ENCODE peak calls at places on chromosomes 3 and 15, in four cellular contexts. I is progenitor cell of endocrine pancreas, Q is Calu3, R is A549. V is an unnamed sample.

GRCh38 chr15:57418640-57419039 is 42.3 kb downstream of the CGNL1 start:
- DNase-seq in I (no peak), Q (no peak), R (no peak), V (no peak)

GRCh38 chr3:50126287-50127211 is 28.6 kb upstream of the SEMA3F start:
- DNase-seq in I (no peak), Q (no peak), R (peak), V (peak)

GRCh38 chr3:129651316-129652202 is 45.1 kb upstream of the PLXND1 start:
- DNase-seq in I (no peak), Q (peak), R (peak), V (peak)

GRCh38 chr15:80495406-80495942 is 91.3 kb downstream of the ARNT2 start:
- DNase-seq in I (no peak), Q (no peak), R (no peak), V (no peak)

GRCh38 chr3:89139901-89140300 is 32.5 kb downstream of the EPHA3 start:
- DNase-seq in I (no peak), Q (no peak), R (no peak), V (no peak)

GRCh38 chr3:8970971-8971589 is 7.8 kb upstream of the RAD18 start:
- DNase-seq in I (peak), Q (peak), R (peak), V (peak)

GRCh38 chr15:101127503-101128076 is 124.3 kb downstream of the CHSY1 start:
- DNase-seq in I (no peak), Q (peak), R (no peak), V (peak)

GRCh38 chr15:61685971-61686370 is 374.3 kb downstream of the VPS13C start:
- DNase-seq in I (no peak), Q (no peak), R (no peak), V (no peak)

GRCh38 chr3:57654214-57654613 is 38.7 kb downstream of the DENND6A start:
- DNase-seq in I (no peak), Q (no peak), R (no peak), V (no peak)

GRCh38 chr3:159855599-159856495 is 132.8 kb upstream of the IL12A start:
- DNase-seq in I (no peak), Q (no peak), R (no peak), V (peak)

GRCh38 chr3:126482503-126483255 is 7.0 kb upstream of the ZXDC start:
- DNase-seq in I (no peak), Q (no peak), R (no peak), V (no peak)

GRCh38 chr3:38544926-38545325 is 48.8 kb downstream of the EXOG start:
- DNase-seq in I (no peak), Q (no peak), R (no peak), V (no peak)

GRCh38 chr15:39549912-39550311 is 31.0 kb upstream of the THBS1 start:
- DNase-seq in I (no peak), Q (no peak), R (no peak), V (no peak)

GRCh38 chr3:49015765-49016164 is 2.6 kb downstream of the DALRD3 start:
- DNase-seq in I (no peak), Q (no peak), R (no peak), V (no peak)

GRCh38 chr3:49012441-49013017 is 5.3 kb downstream of the WDR6 start:
- DNase-seq in I (no peak), Q (no peak), R (no peak), V (no peak)

GRCh38 chr3:49013113-49013737 is 5.2 kb downstream of the DALRD3 start:
- DNase-seq in I (no peak), Q (no peak), R (no peak), V (no peak)

GRCh38 chr3:49015072-49015471 is 3.3 kb downstream of the DALRD3 start:
- DNase-seq in I (no peak), Q (no peak), R (no peak), V (no peak)

GRCh38 chr3:49013738-49014660 is 4.4 kb downstream of the DALRD3 start:
- DNase-seq in I (peak), Q (peak), R (peak), V (peak)
- TF ChIP-seq CTCF in I (peak), Q (peak), R (peak), V (peak)

GRCh38 chr3:5787863-5788488 is 600.5 kb downstream of the EDEM1 start:
- DNase-seq in I (no peak), Q (peak), R (no peak), V (no peak)
- TF ChIP-seq CTCF in I (peak), Q (no peak), R (peak), V (no peak)

DNA sequence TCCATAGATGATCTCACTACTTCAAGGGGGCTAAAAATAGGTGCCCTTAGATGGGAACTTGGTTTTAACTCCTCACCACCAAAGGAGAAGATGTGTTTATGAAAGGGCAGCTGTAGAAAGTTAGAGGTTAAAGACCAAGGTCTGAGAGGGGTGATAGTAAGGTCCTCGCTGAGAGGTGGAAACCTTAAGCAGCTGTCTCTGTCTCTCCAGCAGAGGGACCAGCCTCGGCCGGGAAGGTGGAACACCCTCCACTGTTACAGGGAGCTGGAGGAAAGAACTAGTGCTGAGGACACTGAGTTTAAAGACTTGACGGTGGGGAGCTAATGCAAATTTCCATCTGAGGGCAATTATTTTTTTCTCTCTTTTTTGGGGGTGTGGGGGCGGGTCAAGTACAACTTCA is 8.9 kb upstream of the RLBP1 start:
- DNase-seq in I (no peak), Q (no peak), R (no peak), V (no peak)
- TF ChIP-seq CTCF in I (no peak), Q (no peak), R (no peak), V (peak)

DNA sequence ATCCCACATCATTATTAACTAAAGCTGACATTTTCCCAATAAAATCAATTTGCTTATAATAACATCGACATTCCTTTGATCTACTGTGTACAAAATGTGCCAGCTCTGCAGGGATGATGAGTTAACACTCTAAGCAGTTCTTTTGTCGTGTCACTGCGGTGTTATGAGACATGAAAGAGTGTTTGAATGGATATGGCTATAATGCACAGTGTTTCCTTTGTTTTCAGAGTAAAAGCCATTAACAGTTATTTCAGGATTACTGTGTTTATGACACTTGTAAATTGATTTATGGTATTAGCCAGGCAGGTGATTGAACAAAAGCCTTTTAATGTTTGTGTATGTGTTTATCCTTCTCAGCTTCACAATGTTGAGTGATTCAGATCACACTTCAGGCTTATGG is 115.6 kb downstream of the CHL1 start:
- DNase-seq in I (no peak), Q (no peak), R (no peak), V (no peak)
- TF ChIP-seq CTCF in I (no peak), Q (no peak), R (no peak), V (no peak)

DNA sequence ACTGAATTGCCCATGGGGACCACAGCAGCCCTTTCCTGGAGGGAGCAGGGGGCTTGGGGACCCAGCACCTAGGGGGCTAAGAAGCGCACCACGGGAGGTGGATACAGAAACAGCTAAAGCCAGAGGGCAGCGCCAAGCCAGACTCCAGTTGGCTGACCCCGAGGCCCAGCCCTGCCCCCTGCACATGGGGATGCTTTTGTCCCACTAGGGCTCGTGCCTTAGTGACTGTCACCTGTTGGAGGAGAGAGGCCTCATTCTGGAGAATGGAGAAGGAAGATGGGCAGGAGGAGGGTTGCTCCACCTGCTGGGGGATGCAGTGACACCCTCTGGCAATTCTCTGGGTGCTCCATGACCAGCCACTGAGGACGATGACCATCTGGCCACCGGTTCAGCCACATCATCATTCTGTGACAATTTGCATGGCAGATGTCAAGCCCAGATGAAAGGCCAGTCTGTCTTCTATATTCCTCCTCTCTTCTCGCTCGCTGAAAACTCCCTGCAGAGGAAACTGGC is 167.8 kb upstream of the TLE3 start:
- DNase-seq in I (no peak), Q (no peak), R (no peak), V (no peak)
- TF ChIP-seq CTCF in I (no peak), Q (no peak), R (no peak), V (peak)

GRCh38 chr15:68820205-68820588 is 498 bp downstream of the ANP32A start:
- DNase-seq in I (peak), Q (peak), R (peak), V (peak)

GRCh38 chr15:68818088-68818670 is 2.5 kb downstream of the ANP32A start:
- DNase-seq in I (peak), Q (peak), R (peak), V (peak)

GRCh38 chr15:68820589-68821189 is at the start of gene ANP32A:
- DNase-seq in I (peak), Q (peak), R (peak), V (peak)

GRCh38 chr15:68818671-68819450 is 1.8 kb downstream of the ANP32A start:
- DNase-seq in I (peak), Q (peak), R (peak), V (peak)

GRCh38 chr15:68819451-68820204 is 1.1 kb downstream of the ANP32A start:
- DNase-seq in I (no peak), Q (peak), R (peak), V (peak)
- TF ChIP-seq CTCF in I (no peak), Q (no peak), R (no peak), V (no peak)

DNA sequence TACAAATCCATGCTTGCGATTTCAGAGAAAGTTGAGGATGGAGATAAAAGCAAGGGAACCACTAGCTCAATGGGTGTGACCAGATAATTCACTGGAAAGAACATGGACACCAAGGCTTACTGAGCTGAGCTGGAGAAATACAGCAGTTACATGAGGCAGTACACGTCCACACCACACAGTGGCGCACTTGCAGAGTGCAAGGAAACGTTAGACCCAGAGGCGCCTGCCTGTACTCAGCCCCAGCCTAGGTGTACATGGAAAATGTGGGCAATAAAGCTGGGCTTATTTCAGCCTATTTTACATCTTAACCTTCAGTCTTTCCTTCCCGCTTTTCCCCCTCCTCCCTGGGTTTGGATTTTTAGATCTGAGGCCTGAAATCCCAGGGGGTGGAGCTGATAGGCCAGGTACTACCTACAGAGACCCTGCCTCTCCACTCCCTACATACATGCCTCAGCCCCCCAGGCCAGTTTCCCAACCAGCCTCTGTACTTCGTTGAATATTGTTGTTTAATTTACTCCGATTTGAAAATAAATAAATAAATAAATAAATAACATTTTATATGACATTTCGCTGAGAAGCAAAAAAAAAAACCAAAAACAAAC is 60.1 kb downstream of the PCOLCE2 start:
- DNase-seq in I (peak), Q (peak), R (peak), V (peak)
- TF ChIP-seq CTCF in I (peak), Q (peak), R (peak), V (peak)

DNA sequence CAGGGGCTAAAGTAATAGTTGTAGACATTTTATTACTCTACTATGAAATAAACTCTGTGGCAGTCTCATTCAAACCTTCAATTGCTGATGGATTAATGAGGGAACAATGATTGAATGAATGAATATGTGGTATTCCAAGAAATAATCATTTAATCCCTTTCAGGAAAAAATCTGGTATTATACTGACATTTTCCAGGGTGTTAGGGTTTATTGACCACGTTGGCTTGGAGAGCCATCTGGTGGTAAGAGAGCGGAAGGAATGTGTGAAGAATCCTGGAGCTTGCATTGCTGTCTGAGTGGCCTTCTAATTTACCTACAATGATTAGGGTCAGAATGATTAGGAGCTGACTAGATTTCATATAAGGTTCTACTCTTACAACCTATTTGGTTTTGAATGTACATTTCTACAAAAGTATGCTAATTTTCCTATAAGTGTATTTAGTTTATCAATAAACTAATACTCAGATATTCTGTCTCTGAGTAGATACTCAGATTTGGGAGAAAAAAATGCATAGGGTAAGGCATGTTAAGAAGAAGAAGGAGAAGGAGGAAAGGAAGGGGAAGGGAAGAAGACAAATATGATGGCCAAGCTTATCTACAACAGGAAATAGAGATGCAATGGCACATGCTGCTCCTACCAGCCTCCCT is 249.9 kb downstream of the ROBO1 start:
- DNase-seq in I (no peak), Q (peak), R (peak), V (peak)
- TF ChIP-seq CTCF in I (peak), Q (no peak), R (peak), V (peak)

DNA sequence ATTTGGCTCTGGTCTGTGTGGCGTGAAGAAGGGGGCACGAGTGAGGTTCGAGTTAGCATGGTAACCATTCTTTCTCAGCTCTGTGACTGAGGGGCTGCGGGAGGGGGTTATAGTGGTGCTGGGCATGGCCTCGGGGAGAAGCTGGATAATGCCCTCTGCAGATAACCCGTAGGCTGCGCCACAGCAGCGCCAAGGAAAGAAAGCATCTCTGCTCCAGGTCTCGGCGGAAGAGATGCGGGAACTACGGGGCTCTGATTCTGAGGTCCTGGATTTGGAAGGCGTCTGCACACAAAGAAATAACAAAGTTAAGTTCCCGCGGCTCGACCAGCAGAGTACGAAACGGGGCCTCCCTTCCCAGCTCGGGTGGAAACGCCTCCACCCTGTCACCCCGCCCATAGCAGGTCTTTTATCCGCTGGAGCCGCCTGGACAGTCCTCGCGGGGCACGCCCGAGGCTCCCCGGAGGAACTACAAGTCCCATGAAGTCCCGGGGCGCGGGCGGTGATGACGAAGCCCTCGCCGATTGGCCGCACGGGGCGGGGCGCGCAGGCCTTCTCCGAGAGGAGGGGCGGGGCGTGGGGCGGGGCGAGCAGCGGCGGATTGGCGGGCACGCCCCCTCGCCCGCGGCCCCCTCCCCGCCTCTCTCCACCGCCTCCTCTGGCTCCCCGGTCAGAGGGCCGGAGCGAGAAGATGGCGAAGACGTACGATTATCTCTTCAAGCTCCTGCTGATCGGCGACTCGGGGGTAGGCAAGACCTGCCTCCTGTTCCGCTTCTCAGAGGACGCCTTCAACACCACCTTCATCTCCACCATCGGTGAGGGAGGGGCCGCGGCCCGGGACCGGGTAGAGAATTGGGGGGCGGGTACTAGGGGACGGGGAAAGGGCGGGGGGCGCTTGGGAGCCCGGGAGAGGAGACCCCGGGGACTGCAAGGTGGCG is at the start of gene RAB8B:
- DNase-seq in I (peak), Q (peak), R (peak), V (peak)
- TF ChIP-seq CTCF in I (no peak), Q (no peak), R (no peak), V (no peak)

DNA sequence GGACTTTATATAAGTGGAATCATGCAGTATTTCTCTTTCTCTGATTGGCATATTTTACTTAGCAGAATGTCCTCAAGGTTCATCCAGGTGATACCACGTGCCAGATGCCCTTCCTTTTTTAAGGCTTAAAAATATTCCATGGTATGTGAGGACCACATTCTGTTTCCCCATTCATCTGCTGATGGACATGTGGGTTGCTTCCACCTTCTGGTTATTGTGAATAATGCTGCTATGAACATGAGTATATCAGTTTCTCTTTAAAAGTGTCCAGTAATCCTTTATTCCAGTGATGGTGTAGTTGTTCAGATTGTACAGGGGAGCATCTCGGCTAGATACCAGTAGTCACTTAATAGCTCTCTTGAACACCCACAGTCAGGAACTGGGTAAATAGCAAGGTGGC is 50.4 kb upstream of the ATG7 start:
- DNase-seq in I (no peak), Q (no peak), R (no peak), V (no peak)
- TF ChIP-seq CTCF in I (no peak), Q (no peak), R (no peak), V (peak)

V was measured in fibroblast of villous mesenchyme.